ENCODE peak calls at places on chromosomes 6 and 20, in nine cellular contexts. Q is H9; V is NCI-H2081; B is stimulated activated CD8-positive, alpha-beta memory T cell treated with anti-CD3 and anti-CD28 coated beads, Interleukin-2, amount 100 ng/mL, for 48 hours; X is foreskin fibroblast; H is transverse colon; W is neural progenitor cell; J is DMS53; P is occipital lobe. D is an unnamed sample.

GRCh38 chr6:48135352-48136084 is 24.5 kb upstream of the PTCHD4 start:
- DNase-seq in H (no peak), B (no peak), J (no peak), W (no peak), Q (no peak), V (no peak), X (peak), P (no peak), D (no peak)

GRCh38 chr6:158708239-158708638 is 58.4 kb downstream of the SYTL3 start:
- DNase-seq in H (no peak), Q (peak), X (peak), B (no peak), W (no peak), P (no peak), V (no peak), J (no peak), D (no peak)

GRCh38 chr6:113375950-113376846 is 480.9 kb upstream of the MARCKS start:
- DNase-seq in J (no peak), H (no peak), V (no peak), X (peak), P (no peak), W (no peak), B (no peak), Q (no peak), D (no peak)

GRCh38 chr6:146767632-146768031 is 168.9 kb downstream of the ADGB start:
- DNase-seq in Q (no peak), P (no peak), V (no peak), B (no peak), X (no peak), J (no peak), H (no peak), W (no peak), D (no peak)

GRCh38 chr6:170235726-170236125 is 55.2 kb downstream of the DLL1 start:
- DNase-seq in B (no peak), P (no peak), Q (no peak), W (peak), X (no peak), V (no peak), H (no peak), J (no peak), D (no peak)

GRCh38 chr6:53615633-53616449 is 49.7 kb downstream of the KLHL31 start:
- DNase-seq in P (no peak), Q (no peak), H (peak), X (peak), W (no peak), B (no peak), J (peak), V (no peak), D (peak)

GRCh38 chr6:12719017-12719416 is 2.5 kb downstream of the PHACTR1 start:
- DNase-seq in X (no peak), P (no peak), J (no peak), W (no peak), Q (no peak), H (no peak), V (no peak), B (no peak), D (no peak)

GRCh38 chr6:45415315-45415714 is 37.6 kb upstream of the SUPT3H start:
- DNase-seq in P (no peak), X (no peak), J (no peak), H (no peak), W (no peak), B (no peak), Q (no peak), V (no peak), D (no peak)

GRCh38 chr6:36244641-36245280 is 25.1 kb upstream of the PNPLA1 start:
- DNase-seq in J (no peak), H (no peak), V (no peak), P (no peak), X (no peak), W (peak), Q (peak), B (no peak), D (no peak)

GRCh38 chr6:54299542-54300269 is 8.5 kb upstream of the TINAG start:
- DNase-seq in W (no peak), J (no peak), X (peak), V (no peak), H (no peak), P (no peak), Q (no peak), B (no peak), D (no peak)

GRCh38 chr20:54688476-54688875 is 213.1 kb downstream of the DOK5 start:
- DNase-seq in Q (no peak), X (no peak), B (no peak), H (no peak), W (no peak), J (peak), V (no peak), P (no peak), D (no peak)

GRCh38 chr6:35469711-35470662 is 1.8 kb downstream of the RPL10A start:
- DNase-seq in Q (no peak), X (peak), P (no peak), W (no peak), V (no peak), H (peak), J (peak), B (no peak), D (peak)

GRCh38 chr6:107550241-107550840 is 60.4 kb downstream of the SOBP start:
- DNase-seq in B (no peak), W (no peak), H (no peak), Q (no peak), P (no peak), V (no peak), X (no peak), J (no peak), D (peak)

GRCh38 chr20:20489623-20490341 is 121.9 kb downstream of the INSM1 start:
- DNase-seq in Q (no peak), W (peak), B (no peak), X (peak), H (no peak), V (no peak), J (no peak), P (no peak), D (peak)

GRCh38 chr6:26330835-26331808 is 33.9 kb upstream of the BTN3A2 start:
- DNase-seq in X (peak), W (no peak), J (peak), P (no peak), H (no peak), V (peak), Q (peak), B (peak), D (peak)

GRCh38 chr6:32894085-32895005 is 40.4 kb downstream of the PSMB9 start:
- DNase-seq in J (peak), P (peak), X (peak), B (peak), Q (peak), H (peak), V (peak), W (peak), D (peak)

GRCh38 chr20:60306516-60306915 is 348.3 kb downstream of the CDH26 start:
- DNase-seq in B (no peak), V (no peak), H (no peak), W (no peak), J (no peak), Q (no peak), X (no peak), P (no peak), D (no peak)

GRCh38 chr6:38404355-38404754 is 235.4 kb downstream of the BTBD9 start:
- DNase-seq in V (no peak), W (no peak), B (no peak), J (no peak), Q (no peak), P (no peak), H (no peak), X (no peak), D (peak)

GRCh38 chr6:85580878-85581267 is 12.8 kb downstream of the SNX14 start:
- DNase-seq in B (no peak), P (no peak), X (peak), H (no peak), V (no peak), Q (peak), J (peak), W (no peak), D (peak)

GRCh38 chr6:165663283-165663735 is 268 bp upstream of the PDE10A start:
- DNase-seq in V (no peak), B (no peak), Q (peak), P (no peak), J (peak), X (peak), H (no peak), W (peak), D (no peak)

GRCh38 chr6:101741474-101742171 is 348.1 kb downstream of the GRIK2 start:
- DNase-seq in J (no peak), H (no peak), W (no peak), V (peak), P (no peak), X (no peak), Q (no peak), B (no peak), D (no peak)

GRCh38 chr6:167485186-167485978 is 160.5 kb downstream of the TTLL2 start:
- DNase-seq in B (no peak), V (no peak), H (no peak), J (peak), X (no peak), Q (no peak), W (no peak), P (no peak), D (no peak)

GRCh38 chr20:5400164-5400762 is 83.5 kb upstream of the PROKR2 start:
- DNase-seq in J (peak), X (peak), Q (no peak), B (no peak), H (no peak), V (no peak), P (no peak), W (peak), D (no peak)

GRCh38 chr6:166257911-166258318 is 50.3 kb downstream of the PRR18 start:
- DNase-seq in Q (no peak), J (peak), W (no peak), X (no peak), P (no peak), V (no peak), B (no peak), H (no peak), D (no peak)

D was measured in NCI-H69.